ENCODE peak calls at places on chromosomes 1 and 21, in seven cellular contexts. T is stimulated activated naive CD8-positive, alpha-beta T cell treated with anti-CD3 and anti-CD28 coated beads, Interleukin-15, Interleukin-2, amounts not matched to agents 100 U/mL and 50 U/mL, for 24 hours; O is gastrocnemius medialis; V is CD8-positive, alpha-beta T cell; Z is activated naive CD8-positive, alpha-beta T cell treated with anti-CD3 and anti-CD28 coated beads, Interleukin-2, amount 50 U/mL, for 24 hours; D is PC-3; H is activated CD8-positive, alpha-beta T cell treated with anti-CD3 and anti-CD28 coated beads for 36 hours. I is an unnamed sample.

GRCh38 chr1:53110370-53111072 is 31.9 kb downstream of the SLC1A7 start:
- ATAC-seq in T (peak), O (no peak), V (no peak), Z (peak), D (no peak), H (peak), I (no peak)

GRCh38 chr1:233151850-233152249 is 143.7 kb downstream of the PCNX2 start:
- ATAC-seq in T (no peak), O (no peak), V (no peak), Z (no peak), D (no peak), H (no peak), I (no peak)

GRCh38 chr1:237910834-237911233 is 20.1 kb upstream of the ZP4 start:
- ATAC-seq in T (no peak), O (no peak), V (no peak), Z (no peak), D (no peak), H (no peak), I (no peak)

GRCh38 chr1:22252902-22253790 is 110.2 kb upstream of the WNT4 start:
- ATAC-seq in T (no peak), O (no peak), V (no peak), Z (no peak), D (peak), H (no peak), I (no peak)

GRCh38 chr1:54706419-54706818 is 9.2 kb upstream of the TTC4 start:
- ATAC-seq in T (no peak), O (no peak), V (no peak), Z (no peak), D (no peak), H (no peak), I (no peak)

GRCh38 chr21:39669976-39670671 is 57.4 kb downstream of the B3GALT5 start:
- ATAC-seq in T (no peak), O (no peak), V (no peak), Z (no peak), D (no peak), H (no peak), I (no peak)

GRCh38 chr1:108541856-108542255 is 18.0 kb upstream of the EEIG2 start:
- ATAC-seq in T (no peak), O (no peak), V (no peak), Z (no peak), D (no peak), H (no peak), I (no peak)

GRCh38 chr1:72122099-72122893 is 160.0 kb downstream of the NEGR1 start:
- ATAC-seq in T (no peak), O (peak), V (no peak), Z (no peak), D (no peak), H (no peak), I (no peak)

GRCh38 chr1:183454377-183454776 is 17.9 kb upstream of the SMG7 start:
- ATAC-seq in T (no peak), O (no peak), V (no peak), Z (no peak), D (peak), H (no peak), I (no peak)

GRCh38 chr1:21909787-21910503 is 27.2 kb downstream of the HSPG2 start:
- ATAC-seq in T (peak), O (peak), V (peak), Z (peak), D (no peak), H (peak), I (peak)

GRCh38 chr1:187641463-187641862 is 812.7 kb downstream of the PLA2G4A start:
- ATAC-seq in T (no peak), O (no peak), V (no peak), Z (no peak), D (no peak), H (no peak), I (no peak)

GRCh38 chr1:115133440-115133839 is 44.1 kb upstream of the TSPAN2 start:
- ATAC-seq in T (no peak), O (no peak), V (no peak), Z (no peak), D (no peak), H (no peak), I (no peak)